ENCODE peak calls at places on chromosomes 13 and 19, in five cellular contexts. One of them, this sample, is unnamed.

GRCh38 chr13:44516771-44517170 is 59.4 kb downstream of the TSC22D1 start:
- DNase-seq in neuronal stem cell: no peak
- DNase-seq in trophoblast cell: no peak
- DNase-seq in coronary artery: no peak
- DNase-seq in caudate nucleus: no peak
- DNase-seq in this sample: no peak

GRCh38 chr19:28313633-28314032 is 899.3 kb downstream of the UQCRFS1 start:
- DNase-seq in neuronal stem cell: no peak
- DNase-seq in coronary artery: no peak
- DNase-seq in trophoblast cell: no peak
- DNase-seq in caudate nucleus: no peak
- DNase-seq in this sample: no peak

GRCh38 chr19:46344363-46344762 is 2.5 kb upstream of the PPP5C start:
- DNase-seq in caudate nucleus: no peak
- DNase-seq in neuronal stem cell: no peak
- DNase-seq in trophoblast cell: no peak
- DNase-seq in coronary artery: no peak
- DNase-seq in this sample: no peak

GRCh38 chr19:38683393-38684077 is 36.1 kb downstream of the ACTN4 start:
- DNase-seq in trophoblast cell: peak
- DNase-seq in caudate nucleus: peak
- DNase-seq in coronary artery: peak
- DNase-seq in neuronal stem cell: no peak
- DNase-seq in this sample: no peak

GRCh38 chr19:4977299-4978174 is 8.6 kb downstream of the KDM4B start:
- DNase-seq in coronary artery: peak
- DNase-seq in trophoblast cell: peak
- DNase-seq in caudate nucleus: no peak
- DNase-seq in neuronal stem cell: no peak
- DNase-seq in this sample: no peak

GRCh38 chr13:42794572-42795275 is 13.3 kb downstream of the FAM216B start:
- DNase-seq in caudate nucleus: no peak
- DNase-seq in coronary artery: no peak
- DNase-seq in neuronal stem cell: no peak
- DNase-seq in trophoblast cell: no peak
- DNase-seq in this sample: no peak

GRCh38 chr13:25859528-25859927 is 192.3 kb downstream of the SHISA2 start:
- DNase-seq in neuronal stem cell: no peak
- DNase-seq in coronary artery: no peak
- DNase-seq in caudate nucleus: no peak
- DNase-seq in trophoblast cell: no peak
- DNase-seq in this sample: no peak

GRCh38 chr13:105972306-105972721 is 563.1 kb downstream of the EFNB2 start:
- DNase-seq in trophoblast cell: peak
- DNase-seq in caudate nucleus: no peak
- DNase-seq in neuronal stem cell: no peak
- DNase-seq in coronary artery: no peak
- DNase-seq in this sample: no peak

DNA sequence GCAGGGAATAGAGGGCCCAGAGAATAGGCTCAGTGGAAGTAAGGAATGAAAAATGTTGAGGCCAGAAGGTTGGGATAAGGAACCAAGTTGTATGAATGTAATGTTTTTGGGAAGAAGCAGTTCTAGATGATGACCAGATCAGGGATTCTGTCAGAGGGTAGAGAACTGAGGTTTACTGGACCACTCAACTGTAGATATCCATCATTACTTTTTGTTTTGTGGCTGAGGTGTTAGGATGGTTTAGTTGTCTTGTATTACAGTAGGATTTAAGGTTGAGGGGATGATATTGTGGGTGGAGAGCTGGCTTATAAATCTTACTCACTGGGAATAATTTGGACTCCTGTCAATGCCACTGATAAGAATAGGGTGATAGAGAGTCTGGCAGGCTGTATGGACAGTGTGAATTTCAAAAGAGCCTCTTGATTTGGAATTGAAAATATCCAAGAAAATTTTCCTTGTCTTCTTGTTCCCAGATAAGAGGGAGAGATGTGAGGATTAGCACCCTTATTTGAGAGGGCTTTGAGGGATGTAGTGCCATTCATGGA is 22.6 kb downstream of the NDFIP2 start:
- DNase-seq in trophoblast cell: no peak
- DNase-seq in coronary artery: no peak
- DNase-seq in caudate nucleus: no peak
- DNase-seq in neuronal stem cell: no peak
- DNase-seq in this sample: no peak
- H3K27ac ChIP-seq in trophoblast cell: no peak
- H3K27ac ChIP-seq in coronary artery: no peak
- H3K27ac ChIP-seq in caudate nucleus: no peak
- H3K27ac ChIP-seq in neuronal stem cell: no peak
- H3K27ac ChIP-seq in this sample: no peak

DNA sequence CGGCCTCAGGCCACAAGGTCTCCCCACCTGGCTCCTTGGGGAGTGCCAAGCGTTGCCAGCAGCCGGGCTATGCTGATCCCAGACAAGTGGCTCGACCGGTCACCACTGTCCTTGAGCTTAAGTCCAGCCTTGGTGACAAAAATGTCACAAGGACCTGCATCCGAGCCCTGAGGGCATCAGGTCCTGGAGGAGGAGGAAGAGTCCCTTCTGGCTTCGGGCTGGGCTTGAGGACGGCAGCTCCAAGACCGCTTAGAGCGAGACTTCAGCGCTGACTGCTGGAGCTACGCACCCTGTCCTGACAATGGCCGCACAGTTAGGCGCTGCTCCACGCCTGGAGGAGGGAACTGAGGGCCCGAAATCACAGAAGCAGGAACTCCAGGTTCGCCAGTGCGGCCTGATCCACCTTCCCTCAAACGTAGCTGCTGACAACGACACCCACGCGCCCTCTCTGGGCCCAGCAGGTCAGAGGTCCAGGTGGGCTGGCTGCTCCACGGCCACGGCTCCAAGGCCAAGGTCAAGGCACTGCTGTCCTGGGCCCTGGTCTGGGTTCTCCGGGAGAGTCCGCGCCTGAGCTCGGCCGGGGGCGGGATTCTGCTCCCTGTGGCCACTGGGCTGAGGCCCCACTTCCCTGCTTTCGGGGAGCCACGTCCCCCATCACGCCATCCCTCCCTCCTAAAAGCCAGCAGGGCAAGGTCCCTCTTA is 7.0 kb downstream of the SBNO2 start:
- DNase-seq in neuronal stem cell: no peak
- DNase-seq in caudate nucleus: no peak
- DNase-seq in trophoblast cell: peak
- DNase-seq in coronary artery: no peak
- DNase-seq in this sample: no peak
- H3K27ac ChIP-seq in neuronal stem cell: no peak
- H3K27ac ChIP-seq in caudate nucleus: no peak
- H3K27ac ChIP-seq in trophoblast cell: peak
- H3K27ac ChIP-seq in coronary artery: no peak
- H3K27ac ChIP-seq in this sample: no peak

DNA sequence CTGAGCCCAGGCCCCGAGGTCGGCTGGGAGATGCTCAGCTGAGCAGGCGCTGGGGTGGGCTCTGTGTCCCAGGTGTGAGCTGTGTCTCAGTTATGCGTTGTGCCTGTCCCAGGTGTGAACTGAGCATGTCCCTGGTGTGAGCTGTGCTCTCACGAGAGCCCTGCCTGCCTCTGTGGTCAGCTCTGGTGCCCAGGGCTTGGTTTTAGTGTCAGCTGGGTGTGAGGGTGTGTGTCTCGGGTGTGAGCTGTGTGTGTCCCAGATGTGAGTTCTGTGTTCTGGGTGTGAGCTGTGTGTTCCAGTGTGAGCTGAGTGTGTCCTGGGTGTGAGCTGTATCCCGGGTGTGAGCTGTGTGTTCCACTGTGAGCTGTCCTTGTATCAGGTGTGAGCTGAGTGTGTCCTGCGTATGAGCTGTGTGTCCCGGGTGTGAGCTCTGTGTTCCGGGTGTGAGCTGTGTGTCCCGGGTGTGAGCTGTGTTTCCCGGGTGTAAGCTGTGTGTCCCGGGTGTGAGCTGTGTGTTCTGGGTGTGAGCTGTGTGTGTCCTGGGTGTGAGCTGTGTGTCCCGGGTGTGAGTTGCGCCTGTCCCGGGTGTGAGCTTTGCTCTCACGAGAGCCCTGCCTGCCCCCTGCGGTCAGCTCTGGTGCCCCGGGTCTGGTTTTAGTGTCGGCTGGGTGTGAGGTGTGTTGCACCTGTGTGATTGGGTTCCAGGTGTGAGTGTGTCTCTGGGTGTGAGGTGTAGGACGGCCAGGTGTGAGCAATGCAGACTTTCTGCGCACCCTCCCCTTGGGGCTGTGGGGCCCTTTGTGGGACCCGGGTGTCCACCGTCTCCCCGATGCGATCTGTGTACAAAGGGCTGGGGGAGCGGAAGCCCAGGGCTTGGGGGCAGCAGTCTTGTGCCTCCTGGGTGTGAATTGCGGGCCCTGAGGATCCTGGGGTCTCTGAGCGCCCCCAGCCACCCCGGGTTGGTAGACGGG is 7.1 kb upstream of the PEAK3 start:
- DNase-seq in caudate nucleus: no peak
- DNase-seq in trophoblast cell: no peak
- DNase-seq in neuronal stem cell: no peak
- DNase-seq in coronary artery: no peak
- DNase-seq in this sample: no peak
- H3K27ac ChIP-seq in caudate nucleus: peak
- H3K27ac ChIP-seq in trophoblast cell: no peak
- H3K27ac ChIP-seq in neuronal stem cell: no peak
- H3K27ac ChIP-seq in coronary artery: no peak
- H3K27ac ChIP-seq in this sample: peak

DNA sequence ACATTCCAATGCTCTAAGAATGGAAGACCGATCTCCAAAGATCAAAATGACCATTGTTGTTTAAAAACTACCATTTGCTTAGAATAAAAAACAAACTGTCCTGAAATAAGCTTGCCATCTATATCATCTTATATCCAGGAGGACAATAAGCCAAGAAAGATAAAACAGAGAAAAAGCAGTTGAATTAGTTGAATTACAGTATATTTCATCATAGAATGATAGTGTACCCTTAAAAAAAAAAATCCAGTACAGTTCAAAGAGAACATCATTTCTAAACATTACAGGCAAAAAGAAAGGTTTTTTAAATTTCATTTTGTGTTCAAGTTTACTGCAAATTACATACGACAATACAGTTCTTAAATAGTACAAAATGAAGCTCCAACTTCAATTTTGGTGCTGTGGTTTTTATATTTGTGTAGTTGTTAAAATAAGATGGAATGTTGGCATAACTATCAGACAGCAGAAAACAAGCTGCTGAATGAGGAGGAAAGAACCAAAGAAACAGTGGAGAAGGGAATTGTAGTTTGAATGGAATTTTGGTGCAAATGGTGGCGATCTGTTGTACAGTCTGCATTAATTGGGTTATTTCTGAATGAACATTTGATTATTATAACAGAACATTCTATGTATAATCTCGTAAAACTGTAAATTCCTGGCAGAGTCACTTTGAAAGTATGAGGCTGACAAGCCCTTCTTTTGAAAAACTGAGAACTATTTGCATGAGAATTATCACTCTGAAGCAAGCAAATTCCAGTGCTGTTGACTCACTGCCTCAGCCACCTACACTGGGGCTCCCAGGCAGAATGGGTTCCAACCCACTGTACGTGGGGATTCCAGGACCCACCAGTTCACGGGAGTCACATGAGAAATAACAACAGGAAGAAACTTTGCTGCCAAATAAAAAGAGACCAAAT is 37.7 kb downstream of the LHFPL6 start:
- DNase-seq in coronary artery: no peak
- DNase-seq in trophoblast cell: peak
- DNase-seq in neuronal stem cell: no peak
- DNase-seq in caudate nucleus: no peak
- DNase-seq in this sample: no peak
- H3K27ac ChIP-seq in coronary artery: no peak
- H3K27ac ChIP-seq in trophoblast cell: peak
- H3K27ac ChIP-seq in neuronal stem cell: no peak
- H3K27ac ChIP-seq in caudate nucleus: peak
- H3K27ac ChIP-seq in this sample: no peak

DNA sequence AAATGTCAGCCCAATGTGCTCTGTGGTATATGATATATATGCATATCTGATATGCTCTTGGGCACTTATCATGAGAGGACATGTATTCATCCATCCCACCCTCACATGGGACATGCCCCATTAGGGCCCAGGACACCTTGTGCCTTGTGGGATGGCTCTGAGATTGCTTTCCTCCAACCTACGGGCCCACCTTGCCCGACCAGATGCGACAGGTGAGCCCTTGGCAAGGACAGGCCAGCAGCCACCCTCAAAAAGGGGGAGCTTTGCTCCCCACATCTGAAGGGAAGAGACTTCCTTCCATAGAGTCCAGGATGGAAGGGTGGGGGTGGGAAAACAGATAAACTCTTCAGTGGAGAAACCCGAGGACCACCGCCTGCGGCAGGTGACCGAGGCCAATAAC is 58.6 kb downstream of the SLC7A1 start:
- DNase-seq in caudate nucleus: no peak
- DNase-seq in coronary artery: no peak
- DNase-seq in trophoblast cell: no peak
- DNase-seq in neuronal stem cell: no peak
- DNase-seq in this sample: no peak
- H3K27ac ChIP-seq in caudate nucleus: no peak
- H3K27ac ChIP-seq in coronary artery: no peak
- H3K27ac ChIP-seq in trophoblast cell: no peak
- H3K27ac ChIP-seq in neuronal stem cell: no peak
- H3K27ac ChIP-seq in this sample: no peak

This sample was measured in substantia nigra.